ENCODE peak calls at places on chromosomes 3 and 15, in nine cellular contexts. J is epithelial cell of esophagus, F is spleen, E is psoas muscle, I is AG04450, N is H7, K is fibroblast of lung, M is mucosa of descending colon, H is cardiac muscle cell. D is an unnamed sample.

GRCh38 chr15:57118013-57118799 is 199.8 kb downstream of the TCF12 start:
- DNase-seq in E (no peak), K (peak), H (no peak), J (peak), F (no peak), N (no peak), I (no peak), M (no peak), D (no peak)

GRCh38 chr3:141875893-141876380 is 506 bp upstream of the ATP1B3 start:
- DNase-seq in H (peak), E (peak), N (peak), I (no peak), K (peak), M (no peak), F (peak), J (peak), D (no peak)

GRCh38 chr3:160475889-160476288 is 26.3 kb upstream of the TRIM59 start:
- DNase-seq in M (no peak), H (no peak), J (no peak), E (no peak), I (no peak), F (no peak), K (peak), N (no peak), D (no peak)

GRCh38 chr3:143119009-143119914 is at the start of gene CHST2:
- DNase-seq in N (peak), I (peak), H (peak), F (peak), K (peak), E (peak), J (peak), M (peak), D (no peak)

GRCh38 chr3:131091768-131092167 is 65.1 kb downstream of the NEK11 start:
- DNase-seq in J (no peak), H (no peak), F (no peak), E (no peak), N (peak), I (no peak), M (no peak), K (peak), D (no peak)

GRCh38 chr3:144429719-144430121 is 458.1 kb downstream of the DIPK2A start:
- DNase-seq in N (no peak), H (no peak), I (no peak), F (no peak), E (no peak), J (peak), K (peak), M (no peak), D (peak)

GRCh38 chr3:111582114-111582461 is 13.1 kb downstream of the ZBED2 start:
- DNase-seq in H (no peak), J (peak), F (no peak), E (no peak), M (no peak), N (no peak), I (peak), K (peak), D (peak)

GRCh38 chr15:48866141-48866563 is 11.8 kb upstream of the EID1 start:
- DNase-seq in H (no peak), I (no peak), K (peak), F (no peak), E (no peak), J (no peak), M (no peak), N (no peak), D (no peak)

GRCh38 chr3:186849392-186849975 is 7.0 kb downstream of the ADIPOQ start:
- DNase-seq in M (no peak), F (no peak), N (peak), K (peak), H (peak), E (no peak), I (no peak), J (peak), D (peak)

GRCh38 chr15:88438181-88438580 is 29.0 kb downstream of the MRPL46 start:
- DNase-seq in M (no peak), K (no peak), H (no peak), J (no peak), N (no peak), I (no peak), F (no peak), E (no peak), D (no peak)

GRCh38 chr3:61569856-61570255 is 8.5 kb downstream of the PTPRG start:
- DNase-seq in I (no peak), J (no peak), K (no peak), F (no peak), H (no peak), N (no peak), M (no peak), E (no peak), D (no peak)

GRCh38 chr3:149085828-149086231 is 503 bp downstream of the HLTF start:
- DNase-seq in N (no peak), K (peak), I (no peak), M (no peak), E (no peak), J (peak), H (no peak), F (peak), D (no peak)

GRCh38 chr3:180048108-180048507 is 11.4 kb upstream of the PEX5L start:
- DNase-seq in E (no peak), I (no peak), F (no peak), M (no peak), H (no peak), K (no peak), J (no peak), N (no peak), D (no peak)

GRCh38 chr3:147419062-147419701 is 10.0 kb downstream of the ZIC1 start:
- DNase-seq in I (peak), K (peak), N (peak), H (peak), M (no peak), J (no peak), E (peak), F (no peak), D (no peak)

GRCh38 chr15:65603134-65603533 is 7.8 kb downstream of the INTS14 start:
- DNase-seq in F (no peak), E (no peak), I (no peak), N (no peak), K (no peak), H (no peak), M (no peak), J (peak), D (no peak)

GRCh38 chr3:99542771-99543518 is 95.4 kb upstream of the COL8A1 start:
- DNase-seq in J (peak), F (no peak), K (no peak), N (no peak), H (no peak), I (no peak), E (no peak), M (no peak), D (no peak)

DNA sequence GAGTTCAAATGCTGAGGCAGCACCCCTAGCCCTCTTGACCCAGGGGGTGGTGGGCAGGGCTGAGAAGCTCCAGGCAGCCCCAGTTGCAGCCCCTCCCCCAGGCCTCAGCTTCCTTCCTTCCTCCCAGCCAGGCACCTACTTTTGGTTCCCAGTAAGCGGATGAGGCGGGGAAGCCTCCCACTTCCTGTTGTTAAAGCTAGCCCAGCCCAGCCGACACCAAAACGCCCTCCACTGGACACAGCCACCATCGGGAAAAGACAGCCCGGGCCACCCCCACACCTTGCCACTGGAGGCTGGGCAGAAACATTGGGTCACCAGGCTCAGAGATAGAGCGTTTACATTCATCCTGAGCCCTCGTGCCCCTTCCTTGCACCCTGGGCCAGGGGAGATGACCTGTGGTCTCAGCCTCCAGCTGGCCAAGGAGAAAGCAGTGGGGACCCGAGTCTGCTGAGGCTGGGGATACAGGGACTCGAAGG is 3.5 kb downstream of the DUSP7 start:
- DNase-seq in M (peak), E (peak), F (peak), J (peak), N (peak), K (peak), H (peak), I (peak), D (peak)
- H3K4me3 ChIP-seq in M (no peak), E (peak), F (peak), J (peak), N (no peak), K (peak), H (no peak), I (peak), D (peak)

GRCh38 chr15:100926258-100926657 is 7.1 kb downstream of the LRRK1 start:
- DNase-seq in I (no peak), N (peak), H (no peak), F (no peak), K (no peak), E (no peak), M (peak), J (no peak), D (no peak)
- H3K4me3 ChIP-seq in I (no peak), N (no peak), H (no peak), F (no peak), K (no peak), E (no peak), M (no peak), J (no peak), D (no peak)

DNA sequence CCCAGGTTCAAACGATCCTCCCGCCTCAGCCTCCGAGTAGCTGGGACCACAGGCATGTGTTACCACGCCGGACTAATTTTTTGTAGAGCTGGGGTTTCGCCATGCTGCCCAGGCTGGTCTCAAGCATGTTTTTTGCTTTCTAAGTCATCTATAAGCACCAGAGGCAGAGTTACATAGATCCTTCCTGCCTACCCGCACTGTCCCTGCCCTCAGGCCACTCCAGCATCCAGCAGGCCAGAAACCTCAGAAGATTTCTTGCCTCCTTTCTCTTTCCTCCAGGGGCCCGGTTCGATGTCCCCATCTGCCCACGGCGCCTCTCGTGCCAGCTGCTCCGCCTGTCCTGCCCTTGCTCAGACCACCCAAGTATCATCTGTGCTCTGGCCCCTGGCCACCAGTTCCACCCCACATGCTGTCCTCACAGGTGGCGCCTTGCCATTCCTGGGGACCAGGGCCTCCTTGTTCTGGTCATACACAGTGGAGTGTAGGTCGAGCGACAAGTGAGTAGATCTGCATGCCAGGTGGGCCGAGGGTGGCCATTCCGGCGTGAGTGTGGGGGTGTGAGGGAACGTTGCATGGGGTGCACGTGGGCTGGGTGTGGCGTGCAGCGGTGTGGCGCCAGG is 27.3 kb downstream of the KLHDC8B start:
- DNase-seq in F (no peak), K (no peak), I (no peak), M (no peak), E (no peak), J (no peak), N (no peak), H (no peak), D (no peak)
- H3K4me3 ChIP-seq in F (peak), K (no peak), I (peak), M (no peak), E (peak), J (no peak), N (no peak), H (no peak), D (peak)

DNA sequence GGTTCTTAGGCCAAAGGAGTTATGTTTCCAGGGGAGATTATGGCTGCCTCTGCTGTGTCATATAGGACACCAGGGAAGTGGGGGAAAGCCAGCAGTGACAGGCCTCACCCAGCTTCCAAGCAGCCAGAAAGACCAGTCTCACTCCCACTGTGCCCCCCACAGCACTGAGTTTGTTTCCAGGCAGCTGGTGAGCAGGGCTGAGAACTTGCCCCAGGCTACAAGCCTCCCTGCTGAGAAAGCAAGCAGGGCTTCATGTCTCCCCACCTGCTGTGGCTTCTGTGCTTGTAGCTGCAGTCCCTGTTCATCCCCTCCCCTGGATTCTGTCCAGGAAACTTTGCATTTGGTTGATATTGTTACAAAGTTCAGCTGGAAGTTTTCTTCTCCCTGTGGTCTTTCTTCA is 376.3 kb downstream of the PDCD6IP start:
- DNase-seq in I (no peak), N (no peak), E (no peak), F (no peak), M (no peak), K (no peak), J (no peak), H (no peak), D (no peak)
- H3K4me3 ChIP-seq in I (no peak), N (no peak), E (no peak), F (no peak), M (no peak), K (no peak), J (no peak), H (no peak), D (no peak)

GRCh38 chr3:5143459-5143858 is 21.4 kb downstream of the ARL8B start:
- DNase-seq in I (no peak), N (no peak), J (peak), E (no peak), K (no peak), M (no peak), F (no peak), H (no peak), D (no peak)

GRCh38 chr3:5145120-5145519 is 23.0 kb downstream of the ARL8B start:
- DNase-seq in H (no peak), N (no peak), E (no peak), I (no peak), K (no peak), M (no peak), F (no peak), J (no peak), D (no peak)

GRCh38 chr3:5144316-5144994 is 22.4 kb downstream of the ARL8B start:
- DNase-seq in I (no peak), H (no peak), K (no peak), N (no peak), E (no peak), J (peak), F (no peak), M (no peak), D (no peak)

GRCh38 chr3:5140230-5140621 is 18.1 kb downstream of the ARL8B start:
- DNase-seq in J (no peak), H (no peak), K (no peak), F (no peak), E (no peak), I (no peak), M (no peak), N (no peak), D (no peak)

GRCh38 chr3:5141760-5142159 is 19.7 kb downstream of the ARL8B start:
- DNase-seq in I (no peak), K (no peak), F (no peak), E (no peak), N (no peak), J (no peak), M (no peak), H (no peak), D (no peak)
- H3K4me3 ChIP-seq in I (no peak), K (no peak), F (no peak), E (no peak), N (no peak), J (no peak), M (no peak), H (no peak), D (no peak)

DNA sequence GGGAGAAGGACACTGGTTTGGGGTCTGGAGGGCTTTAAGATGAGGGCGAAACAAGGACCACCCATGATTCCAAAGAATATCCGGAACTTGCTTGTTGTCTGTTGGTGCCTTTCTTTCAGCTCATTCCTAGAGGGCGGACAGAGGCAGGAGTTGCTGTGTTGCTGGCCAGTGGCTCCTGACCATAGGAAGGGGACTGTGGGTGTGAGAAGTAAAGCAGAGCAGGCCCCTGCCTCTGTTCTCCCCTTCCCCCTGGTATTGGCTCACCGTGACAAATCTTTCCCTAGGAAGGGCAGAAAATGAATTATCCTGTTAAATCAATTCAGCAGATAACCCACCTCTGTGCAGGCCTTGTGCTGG is 89.1 kb downstream of the LIPC start:
- DNase-seq in F (no peak), H (no peak), J (no peak), I (no peak), K (no peak), N (no peak), E (no peak), M (no peak), D (no peak)
- H3K4me3 ChIP-seq in F (no peak), H (no peak), J (no peak), I (no peak), K (no peak), N (no peak), E (no peak), M (no peak), D (no peak)

DNA sequence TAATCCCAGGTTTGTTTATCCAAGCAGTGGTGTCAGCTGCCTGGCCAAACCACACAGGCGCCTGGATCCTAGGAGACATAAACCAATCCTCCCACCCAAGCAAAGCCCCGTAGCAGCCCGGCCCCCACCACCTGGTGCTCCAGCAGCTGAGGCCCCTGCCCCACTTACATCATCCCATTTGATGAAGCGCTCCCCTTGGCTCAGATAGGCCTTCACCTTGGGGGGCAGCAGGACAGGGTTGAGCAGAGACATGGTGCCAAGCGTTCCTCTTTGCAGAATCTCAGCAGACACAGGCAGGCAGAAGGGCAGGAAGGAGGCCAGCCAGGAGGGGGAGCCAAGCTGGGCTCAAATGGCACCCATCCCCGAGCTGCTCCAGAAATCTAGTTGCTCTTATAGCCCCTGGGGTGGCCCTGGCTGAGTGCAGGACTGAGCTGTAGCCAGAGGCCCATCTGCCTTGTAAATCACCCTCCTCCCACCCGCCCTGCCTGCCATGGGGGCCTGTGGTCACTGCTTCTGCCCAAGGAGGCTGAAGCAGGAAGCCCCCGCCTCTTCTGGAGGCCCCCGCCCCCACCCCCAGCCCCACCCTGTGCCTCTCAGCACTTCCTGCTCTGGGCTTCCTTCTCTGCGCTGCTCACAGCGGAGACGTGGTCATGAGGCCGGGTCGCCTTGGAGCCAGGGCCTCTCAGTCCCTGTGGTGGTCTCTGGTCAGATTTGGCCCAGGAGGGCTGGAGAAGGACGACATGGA is at the start of gene PLCB2:
- DNase-seq in E (peak), N (peak), F (peak), H (no peak), J (no peak), I (no peak), M (peak), K (no peak), D (no peak)
- H3K4me3 ChIP-seq in E (peak), N (peak), F (peak), H (no peak), J (no peak), I (no peak), M (no peak), K (no peak), D (no peak)

GRCh38 chr3:52408466-52408865 is 36.4 kb downstream of the SEMA3G start:
- DNase-seq in H (no peak), M (no peak), E (peak), I (no peak), J (no peak), F (peak), K (no peak), N (no peak), D (no peak)
- H3K4me3 ChIP-seq in H (no peak), M (no peak), E (peak), I (peak), J (peak), F (no peak), K (peak), N (no peak), D (no peak)

GRCh38 chr3:14119651-14120050 is 5.0 kb downstream of the CHCHD4 start:
- DNase-seq in K (no peak), J (no peak), M (no peak), N (no peak), E (no peak), H (no peak), I (no peak), F (no peak), D (no peak)
- H3K4me3 ChIP-seq in K (no peak), J (no peak), M (no peak), N (no peak), E (no peak), H (no peak), I (no peak), F (no peak), D (no peak)

GRCh38 chr3:79766474-79767193 is 1.2 kb downstream of the ROBO1 start:
- DNase-seq in I (no peak), F (no peak), E (no peak), H (peak), K (peak), J (no peak), M (no peak), N (peak), D (no peak)
- H3K4me3 ChIP-seq in I (no peak), F (peak), E (no peak), H (peak), K (peak), J (no peak), M (no peak), N (peak), D (no peak)